ENCODE peak calls at places on chromosomes 13 and 19, in nine cellular contexts. E is M059J; W is GM20000; J is spleen; Q is NCI-H748 treated with DMSO at 0.1 percent for 48 hours; G is T-cell; Y is astrocyte; H is bronchial epithelial cell; D is stimulated activated CD4-positive, alpha-beta T cell treated with anti-CD3 and anti-CD28 coated beads, Interleukin-12 subunit alpha, Interleukin-12 subunit beta, amount 100 ng/mL, for 48 hours. I is an unnamed sample.

GRCh38 chr19:46776927-46777911 is 11.2 kb downstream of the SLC1A5 start:
- DNase-seq in E (no peak), W (no peak), J (no peak), Q (no peak), G (no peak), Y (no peak), H (no peak), D (no peak), I (peak)

GRCh38 chr19:1206063-1206732 is 620 bp downstream of the STK11 start:
- DNase-seq in E (no peak), W (no peak), J (peak), Q (no peak), G (no peak), Y (no peak), H (no peak), D (no peak), I (no peak)

GRCh38 chr19:45087531-45087930 is 5.4 kb upstream of the PPP1R37 start:
- DNase-seq in E (no peak), W (no peak), J (peak), Q (no peak), G (peak), Y (no peak), H (no peak), D (no peak), I (no peak)

GRCh38 chr13:21466527-21466926 is 7.4 kb upstream of the ZDHHC20 start:
- DNase-seq in E (no peak), W (no peak), J (no peak), Q (no peak), G (no peak), Y (no peak), H (no peak), D (no peak), I (no peak)

GRCh38 chr13:33957497-33957905 is 139.6 kb downstream of the RFC3 start:
- DNase-seq in E (no peak), W (no peak), J (no peak), Q (no peak), G (no peak), Y (no peak), H (no peak), D (no peak), I (no peak)

GRCh38 chr13:99322297-99323103 is 15.3 kb upstream of the GPR183 start:
- DNase-seq in E (peak), W (peak), J (no peak), Q (no peak), G (no peak), Y (peak), H (peak), D (no peak), I (peak)

GRCh38 chr13:29369060-29369743 is 226.3 kb downstream of the SLC7A1 start:
- DNase-seq in E (peak), W (no peak), J (no peak), Q (peak), G (no peak), Y (peak), H (peak), D (no peak), I (no peak)

GRCh38 chr19:670609-671075 is 5.5 kb upstream of the FSTL3 start:
- DNase-seq in E (no peak), W (no peak), J (no peak), Q (no peak), G (no peak), Y (no peak), H (no peak), D (no peak), I (no peak)

GRCh38 chr13:105336706-105337582 is 1198.5 kb downstream of the EFNB2 start:
- DNase-seq in E (no peak), W (no peak), J (no peak), Q (no peak), G (no peak), Y (peak), H (peak), D (no peak), I (no peak)

GRCh38 chr13:94657167-94657566 is 55.2 kb downstream of the SOX21 start:
- DNase-seq in E (no peak), W (no peak), J (no peak), Q (no peak), G (no peak), Y (peak), H (peak), D (no peak), I (no peak)

GRCh38 chr19:49809155-49809986 is 3.7 kb downstream of the FUZ start:
- DNase-seq in E (no peak), W (peak), J (peak), Q (peak), G (peak), Y (peak), H (no peak), D (no peak), I (no peak)

GRCh38 chr13:42594577-42595571 is 20.9 kb downstream of the TNFSF11 start:
- DNase-seq in E (peak), W (peak), J (no peak), Q (peak), G (peak), Y (peak), H (peak), D (peak), I (peak)